ENCODE peak calls at places on chromosomes 13 and 19, in six cellular contexts. L is GM12891; P is cardiac fibroblast; R is activated CD8-positive, alpha-beta memory T cell treated with anti-CD3 and anti-CD28 coated beads, Interleukin-2, amount 50 U/mL, for 48 hours; C is H54; J is left cardiac atrium. U is an unnamed sample.

GRCh38 chr13:73793361-73793760 is 340.8 kb downstream of the KLF12 start:
- DNase-seq in C (no peak), R (no peak), J (no peak), P (no peak), L (no peak), U (no peak)

GRCh38 chr19:39557791-39558622 is 18.0 kb upstream of the EID2 start:
- DNase-seq in L (no peak), C (no peak), J (no peak), R (no peak), P (no peak), U (peak)

GRCh38 chr19:19553670-19554069 is 15.6 kb downstream of the CILP2 start:
- DNase-seq in J (no peak), P (no peak), C (no peak), L (no peak), R (no peak), U (no peak)

GRCh38 chr19:18401580-18402112 is 4.2 kb upstream of the LRRC25 start:
- DNase-seq in J (peak), R (no peak), L (no peak), P (peak), C (no peak), U (no peak)

GRCh38 chr19:50315773-50316448 is 13.3 kb downstream of the KCNC3 start:
- DNase-seq in C (peak), L (peak), J (no peak), P (no peak), R (peak), U (peak)

GRCh38 chr19:51799311-51799997 is 4.5 kb downstream of the FPR3 start:
- DNase-seq in C (peak), L (no peak), J (peak), P (peak), R (no peak), U (no peak)

GRCh38 chr19:48635263-48635965 is 1.8 kb downstream of the DBP start:
- DNase-seq in C (no peak), L (peak), J (peak), P (no peak), R (peak), U (peak)

GRCh38 chr13:72397265-72397664 is 330.2 kb downstream of the MZT1 start:
- DNase-seq in P (no peak), R (no peak), J (no peak), L (no peak), C (no peak), U (no peak)

GRCh38 chr19:42024622-42025111 is 30.6 kb upstream of the ATP1A3 start:
- DNase-seq in P (peak), C (peak), L (no peak), R (no peak), J (peak), U (no peak)

U was measured in NCI-H1092 treated with DMSO at 0.1 percent for 48 hours.